ENCODE peak calls at places on chromosomes 16 and 17, in five cellular contexts. H, C, Y, D and K are unnamed samples.

GRCh38 chr16:54359086-54359485 is 72.5 kb upstream of the IRX3 start:
- DNase-seq in Y (no peak), D (no peak), C (no peak), H (no peak), K (no peak)

GRCh38 chr16:266258-267164 is 9.2 kb downstream of the RGS11 start:
- DNase-seq in D (no peak), Y (no peak), H (no peak), C (no peak), K (no peak)

GRCh38 chr16:29023279-29024278 is 38.7 kb downstream of the LAT start:
- DNase-seq in C (no peak), H (no peak), D (peak), Y (peak), K (no peak)

GRCh38 chr16:50467943-50468748 is 80.0 kb upstream of the NKD1 start:
- DNase-seq in Y (no peak), C (peak), H (no peak), D (no peak), K (no peak)

GRCh38 chr16:74568961-74569631 is 37.8 kb downstream of the GLG1 start:
- DNase-seq in Y (no peak), C (no peak), H (no peak), D (peak), K (no peak)

GRCh38 chr17:80498242-80498919 is 22.0 kb upstream of the NPTX1 start:
- DNase-seq in Y (peak), C (no peak), H (no peak), D (peak), K (no peak)

GRCh38 chr16:10587622-10588021 is 7.2 kb upstream of the EMP2 start:
- DNase-seq in C (no peak), Y (no peak), D (no peak), H (no peak), K (no peak)

GRCh38 chr17:73410586-73411329 is 99.0 kb upstream of the CDC42EP4 start:
- DNase-seq in D (no peak), H (no peak), C (no peak), Y (no peak), K (no peak)

GRCh38 chr16:24977673-24978065 is 37.5 kb downstream of the ARHGAP17 start:
- DNase-seq in D (peak), C (no peak), H (no peak), Y (peak), K (no peak)

GRCh38 chr17:45839442-45839841 is 5.2 kb upstream of the SPPL2C start:
- DNase-seq in C (no peak), D (no peak), H (no peak), Y (no peak), K (no peak)

GRCh38 chr16:70749681-70750601 is 51.0 kb downstream of the VAC14 start:
- DNase-seq in D (no peak), C (no peak), H (no peak), Y (peak), K (no peak)

GRCh38 chr17:35189291-35189690 is 4.9 kb downstream of the SLC35G3 start:
- DNase-seq in D (peak), H (no peak), Y (no peak), C (no peak), K (no peak)

GRCh38 chr17:68771867-68772515 is 170.8 kb upstream of the FAM20A start:
- DNase-seq in H (peak), D (peak), Y (peak), C (peak), K (no peak)

GRCh38 chr17:40290629-40291296 is 3.1 kb downstream of the CDC6 start:
- DNase-seq in H (peak), D (peak), C (no peak), Y (peak), K (peak)

GRCh38 chr17:49616086-49616485 is 40.4 kb downstream of the NXPH3 start:
- DNase-seq in D (peak), C (no peak), H (no peak), Y (no peak), K (no peak)

GRCh38 chr17:74325743-74326379 is at the start of gene KIF19:
- DNase-seq in H (peak), C (peak), Y (no peak), D (no peak), K (peak)

GRCh38 chr16:81928975-81929374 is 82.3 kb downstream of the SDR42E1 start:
- DNase-seq in D (no peak), H (peak), Y (no peak), C (peak), K (no peak)

GRCh38 chr17:2025622-2026309 is 632 bp upstream of the RTN4RL1 start:
- DNase-seq in D (peak), Y (no peak), C (peak), H (peak), K (no peak)

GRCh38 chr17:78997881-78998280 is 11.7 kb downstream of the CANT1 start:
- DNase-seq in Y (no peak), H (no peak), C (no peak), D (no peak), K (no peak)

GRCh38 chr17:73228748-73229236 is 32.9 kb downstream of the CPSF4L start:
- DNase-seq in C (peak), H (peak), Y (peak), D (peak), K (no peak)

GRCh38 chr17:55458977-55459376 is 37.3 kb upstream of the MMD start:
- DNase-seq in Y (peak), D (peak), H (peak), C (peak), K (no peak)

GRCh38 chr17:75892556-75893224 is 4.1 kb downstream of the TRIM65 start:
- DNase-seq in D (no peak), C (no peak), Y (no peak), H (no peak), K (no peak)